ENCODE peak calls at places on chromosomes 6 and 20, in nine cellular contexts. H is CD8-positive, alpha-beta T cell; J is adipocyte; S is heart right ventricle; Y is endodermal cell; M is thyroid gland; A is NT2/D1; P is CD4-positive, CD25-positive, alpha-beta regulatory T cell; Z is astrocyte. F is an unnamed sample.

GRCh38 chr6:166959906-166960608 is 3.7 kb upstream of the RNASET2 start:
- DNase-seq in H (no peak), J (no peak), S (no peak), Y (no peak), M (no peak), A (no peak), P (no peak), Z (no peak), F (no peak)

GRCh38 chr20:23132293-23132929 is 46.3 kb upstream of the CD93 start:
- DNase-seq in H (no peak), J (no peak), S (no peak), Y (no peak), M (no peak), A (no peak), P (no peak), Z (no peak), F (no peak)

GRCh38 chr6:15401120-15401519 is 155.3 kb downstream of the JARID2 start:
- DNase-seq in H (no peak), J (no peak), S (no peak), Y (peak; percentile 21), M (no peak), A (no peak), P (no peak), Z (no peak), F (no peak)

GRCh38 chr6:87653074-87653962 is 48.7 kb downstream of the AKIRIN2 start:
- DNase-seq in H (no peak), J (no peak), S (no peak), Y (no peak), M (no peak), A (no peak), P (no peak), Z (no peak), F (peak; percentile 67)

GRCh38 chr6:89853068-89853467 is 23.4 kb downstream of the CASP8AP2 start:
- DNase-seq in H (no peak), J (peak; percentile 73), S (no peak), Y (no peak), M (no peak), A (no peak), P (no peak), Z (peak; percentile 77), F (no peak)

GRCh38 chr20:34824861-34825529 is 456 bp downstream of the NCOA6 start:
- DNase-seq in H (peak; percentile 75), J (peak; percentile 85), S (peak; percentile 54), Y (peak; percentile 89), M (peak; percentile 63), A (peak; percentile 66), P (peak; percentile 61), Z (peak; percentile 19), F (peak; percentile 78)

GRCh38 chr20:49452011-49452482 is 30.4 kb downstream of the KCNB1 start:
- DNase-seq in H (no peak), J (no peak), S (peak; percentile 77), Y (no peak), M (no peak), A (no peak), P (no peak), Z (no peak), F (no peak)

GRCh38 chr6:30450908-30451818 is 38.1 kb upstream of the HLA-E start:
- DNase-seq in H (peak; percentile 78), J (peak; percentile 69), S (peak; percentile 39), Y (peak; percentile 69), M (peak; percentile 25), A (no peak), P (peak; percentile 37), Z (peak; percentile 77), F (no peak)

GRCh38 chr6:24743265-24743943 is 24.4 kb upstream of the C6orf62 start:
- DNase-seq in H (no peak), J (peak; percentile 85), S (no peak), Y (no peak), M (no peak), A (no peak), P (no peak), Z (peak; percentile 97), F (no peak)

GRCh38 chr20:57351042-57351783 is at the start of gene RAE1:
- DNase-seq in H (peak; percentile 92), J (peak; percentile 98), S (peak; percentile 91), Y (peak; percentile 96), M (peak; percentile 90), A (peak; percentile 87), P (peak; percentile 85), Z (peak; percentile 88), F (peak; percentile 84)

GRCh38 chr6:112563368-112563767 is 216.2 kb downstream of the RFPL4B start:
- DNase-seq in H (no peak), J (peak; percentile 19), S (no peak), Y (peak; percentile 73), M (no peak), A (peak; percentile 63), P (no peak), Z (peak; percentile 91), F (peak; percentile 64)

GRCh38 chr6:109075934-109076333 is 18.7 kb downstream of the SESN1 start:
- DNase-seq in H (no peak), J (peak; percentile 70), S (no peak), Y (no peak), M (no peak), A (no peak), P (no peak), Z (peak; percentile 35), F (no peak)

GRCh38 chr6:121838842-121839241 is 403.4 kb downstream of the GJA1 start:
- DNase-seq in H (no peak), J (no peak), S (peak; percentile 66), Y (no peak), M (no peak), A (no peak), P (no peak), Z (peak; percentile 90), F (no peak)

GRCh38 chr20:8427419-8428065 is 295.5 kb downstream of the PLCB1 start:
- DNase-seq in H (no peak), J (no peak), S (no peak), Y (no peak), M (no peak), A (no peak), P (no peak), Z (no peak), F (no peak)

GRCh38 chr6:121533321-121533841 is 97.9 kb downstream of the GJA1 start:
- DNase-seq in H (no peak), J (no peak), S (no peak), Y (no peak), M (no peak), A (no peak), P (no peak), Z (no peak), F (no peak)

GRCh38 chr6:19042452-19042851 is 655.3 kb downstream of the RNF144B start:
- DNase-seq in H (no peak), J (no peak), S (no peak), Y (no peak), M (no peak), A (no peak), P (no peak), Z (no peak), F (no peak)

GRCh38 chr6:14265049-14266021 is 147.8 kb downstream of the CD83 start:
- DNase-seq in H (no peak), J (no peak), S (no peak), Y (no peak), M (no peak), A (no peak), P (no peak), Z (no peak), F (no peak)

GRCh38 chr6:154410619-154411044 is 54.0 kb upstream of the IPCEF1 start:
- DNase-seq in H (no peak), J (peak; percentile 96), S (peak; percentile 60), Y (no peak), M (peak; percentile 32), A (no peak), P (no peak), Z (peak; percentile 98), F (peak; percentile 60)

GRCh38 chr6:26347699-26348098 is 17.3 kb upstream of the BTN3A2 start:
- DNase-seq in H (no peak), J (no peak), S (no peak), Y (no peak), M (no peak), A (no peak), P (no peak), Z (no peak), F (no peak)
- H3K4me1 ChIP-seq in H (no peaks in the 10 kb centered on the region), J (peaks cover 3% of the 10 kb centered on the region), S (no peaks in the 10 kb centered on the region), Y (peaks cover 3% of the 10 kb centered on the region), M (no peaks in the 10 kb centered on the region), A (no peaks in the 10 kb centered on the region), P (no peaks in the 10 kb centered on the region), Z (peaks cover 21% of the 10 kb centered on the region), F (no peaks in the 10 kb centered on the region)

GRCh38 chr6:137588472-137588871 is 94.3 kb upstream of the OLIG3 start:
- DNase-seq in H (no peak), J (no peak), S (no peak), Y (peak; percentile 70), M (no peak), A (no peak), P (no peak), Z (no peak), F (no peak)

GRCh38 chr6:137589067-137589848 is 95.1 kb upstream of the OLIG3 start:
- DNase-seq in H (peak; percentile 64), J (no peak), S (no peak), Y (peak; percentile 84), M (peak; percentile 8), A (peak; percentile 69), P (peak; percentile 41), Z (peak; percentile 7), F (peak; percentile 55)

DNA sequence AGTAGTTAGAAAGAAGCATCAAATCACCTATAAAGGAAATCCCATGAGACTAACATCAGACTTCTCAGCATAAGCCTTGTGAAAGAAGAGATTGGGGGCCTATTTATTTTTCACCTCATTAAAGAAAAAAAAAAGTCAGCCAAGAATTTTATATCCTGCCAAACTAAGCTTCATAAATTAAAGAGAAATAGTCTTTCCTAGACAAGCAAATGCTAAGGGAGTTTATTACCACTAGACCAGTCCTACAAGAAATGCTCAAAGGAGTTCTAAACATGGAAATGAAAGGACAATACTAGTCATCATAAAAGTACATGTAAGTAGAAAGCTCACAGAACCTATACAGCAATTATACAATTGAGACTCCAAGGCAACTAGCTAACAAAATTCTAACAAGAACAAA is 96.5 kb upstream of the OLIG3 start:
- DNase-seq in H (no peak), J (no peak), S (no peak), Y (no peak), M (no peak), A (no peak), P (no peak), Z (no peak), F (no peak)
- H3K4me3 ChIP-seq in H (no peak overlapping the region), J (no peak overlapping the region), S (no peak overlapping the region), Y (no peak overlapping the region), M (no peak overlapping the region), A (no peak overlapping the region), P (no peak overlapping the region), Z (no peak overlapping the region), F (no peak overlapping the region)

DNA sequence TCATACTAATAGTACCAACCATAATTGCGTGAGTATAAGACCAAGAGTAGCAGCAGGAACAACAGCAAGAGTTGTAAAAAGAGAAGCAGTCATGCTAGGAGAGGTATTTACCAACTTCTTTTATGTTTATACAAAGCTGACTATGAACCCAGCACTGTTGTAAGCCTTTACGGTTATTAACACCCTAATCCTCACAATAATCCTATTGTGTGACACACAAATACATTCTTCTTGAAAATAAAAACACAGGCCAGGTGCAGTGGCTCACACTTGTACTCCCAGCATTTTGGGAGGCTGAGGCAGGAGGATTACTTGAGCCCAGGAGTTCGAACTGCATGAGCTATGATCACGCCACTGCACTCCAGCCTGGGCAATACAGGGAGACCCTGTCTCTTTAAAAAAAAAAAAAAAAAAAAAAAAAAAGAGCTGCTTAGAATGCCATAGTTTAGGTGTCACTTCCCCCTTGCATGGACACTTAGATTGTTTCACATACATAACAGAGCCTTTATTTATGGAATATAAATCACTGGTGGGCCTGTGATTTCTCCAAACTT is 20.2 kb downstream of the HCK start:
- DNase-seq in H (no peak), J (no peak), S (no peak), Y (no peak), M (no peak), A (no peak), P (no peak), Z (no peak), F (peak; percentile 98)
- H3K4me1 ChIP-seq in H (no peaks in the 10 kb centered on the region), J (peaks cover 12% of the 10 kb centered on the region), S (no peaks in the 10 kb centered on the region), Y (no peaks in the 10 kb centered on the region), M (no peaks in the 10 kb centered on the region), A (peaks cover 2% of the 10 kb centered on the region), P (no peaks in the 10 kb centered on the region), Z (no peaks in the 10 kb centered on the region), F (peaks cover 21% of the 10 kb centered on the region)

GRCh38 chr20:46057856-46058655 is 29.0 kb downstream of the SLC12A5 start:
- DNase-seq in H (no peak), J (peak; percentile 67), S (peak; percentile 29), Y (peak; percentile 87), M (peak; percentile 24), A (peak; percentile 74), P (no peak), Z (peak; percentile 10), F (no peak)
- H3K4me3 ChIP-seq in H (no peak overlapping the region), J (peak overlapping the region; percentile 71), S (peak overlapping the region; percentile 49), Y (peak overlapping the region; percentile 40), M (no peak overlapping the region), A (peak overlapping the region; percentile 33), P (no peak overlapping the region), Z (peak overlapping the region; percentile 34), F (no peak overlapping the region)

F was measured in HAP-1.